ENCODE peak calls at places on chromosomes 3 and 15, in nine cellular contexts. N, H, T, Y, W, O, G, C and M are unnamed samples.

GRCh38 chr3:14554715-14555114 is 14.6 kb upstream of the GRIP2 start:
- DNase-seq in W (no peak), Y (no peak), G (no peak), H (no peak), C (no peak), N (no peak), O (no peak), T (no peak), M (no peak)

GRCh38 chr3:152969557-152970300 is 134.8 kb downstream of the P2RY1 start:
- DNase-seq in H (no peak), N (no peak), Y (no peak), W (peak), O (no peak), C (no peak), T (peak), G (no peak), M (no peak)

GRCh38 chr3:187746479-187747335 is 1.4 kb upstream of the BCL6 start:
- DNase-seq in Y (no peak), H (no peak), O (peak), C (no peak), N (peak), W (peak), T (peak), G (no peak), M (no peak)

GRCh38 chr3:195011231-195011834 is 259.6 kb downstream of the XXYLT1 start:
- DNase-seq in T (no peak), H (peak), G (no peak), Y (peak), W (no peak), N (no peak), O (no peak), C (no peak), M (no peak)

GRCh38 chr3:154507727-154508126 is 77.7 kb upstream of the GPR149 start:
- DNase-seq in N (no peak), C (no peak), O (no peak), G (no peak), Y (no peak), W (no peak), T (no peak), H (no peak), M (no peak)

GRCh38 chr15:70672081-70672480 is 91.3 kb downstream of the UACA start:
- DNase-seq in W (no peak), C (peak), H (no peak), O (no peak), T (no peak), G (no peak), N (no peak), Y (no peak), M (no peak)

GRCh38 chr15:50183112-50183794 is 1.3 kb downstream of the SLC27A2 start:
- DNase-seq in T (peak), C (peak), H (no peak), O (no peak), G (no peak), Y (no peak), N (no peak), W (no peak), M (no peak)

GRCh38 chr15:70051948-70052633 is 45.6 kb downstream of the TLE3 start:
- DNase-seq in Y (no peak), G (no peak), N (no peak), O (no peak), W (no peak), C (no peak), T (no peak), H (no peak), M (no peak)

GRCh38 chr15:47616876-47617275 is 100.4 kb upstream of the SEMA6D start:
- DNase-seq in C (no peak), N (no peak), T (peak), W (no peak), G (no peak), O (no peak), Y (no peak), H (no peak), M (no peak)

GRCh38 chr15:98799991-98800390 is 151.7 kb downstream of the IGF1R start:
- DNase-seq in O (no peak), T (no peak), W (no peak), H (no peak), Y (no peak), C (no peak), N (no peak), G (no peak), M (no peak)

GRCh38 chr3:121660356-121661171 is at the start of gene HCLS1:
- DNase-seq in H (peak), T (no peak), W (peak), C (peak), O (no peak), Y (peak), N (no peak), G (no peak), M (peak)

GRCh38 chr3:10950476-10951294 is 41.9 kb upstream of the SLC6A1 start:
- DNase-seq in O (peak), C (peak), T (peak), Y (no peak), G (peak), W (peak), H (no peak), N (peak), M (no peak)

GRCh38 chr3:179973024-179973423 is 63.7 kb downstream of the PEX5L start:
- DNase-seq in W (no peak), C (no peak), H (no peak), G (no peak), N (no peak), O (no peak), Y (no peak), T (no peak), M (no peak)

GRCh38 chr15:59862191-59863155 is 141.6 kb upstream of the FOXB1 start:
- DNase-seq in Y (no peak), C (no peak), W (no peak), O (no peak), G (no peak), T (peak), N (no peak), H (no peak), M (no peak)

GRCh38 chr3:193269343-193269742 is 28.3 kb downstream of the PLAAT1 start:
- DNase-seq in Y (no peak), W (no peak), C (no peak), O (no peak), T (no peak), N (no peak), G (no peak), H (no peak), M (no peak)

GRCh38 chr3:128168830-128169229 is 15.5 kb downstream of the EEFSEC start:
- DNase-seq in O (no peak), Y (no peak), G (no peak), N (no peak), H (no peak), T (no peak), W (no peak), C (no peak), M (no peak)

GRCh38 chr15:85094685-85095084 is 113.0 kb downstream of the PDE8A start:
- DNase-seq in Y (no peak), G (no peak), H (no peak), C (no peak), N (peak), T (peak), O (no peak), W (peak), M (no peak)

GRCh38 chr3:10299679-10300078 is 6.9 kb upstream of the GHRL start:
- DNase-seq in G (no peak), C (peak), O (no peak), H (no peak), N (no peak), Y (no peak), T (no peak), W (no peak), M (no peak)

GRCh38 chr3:110542552-110543164 is 529.0 kb upstream of the NECTIN3 start:
- DNase-seq in H (no peak), O (peak), T (no peak), G (no peak), Y (no peak), C (no peak), W (no peak), N (peak), M (no peak)

GRCh38 chr15:95610945-95611344 is 719.6 kb upstream of the NR2F2 start:
- DNase-seq in H (no peak), W (no peak), O (no peak), Y (no peak), G (no peak), N (no peak), C (no peak), T (no peak), M (no peak)

GRCh38 chr15:63971904-63972303 is 74.4 kb downstream of the DAPK2 start:
- DNase-seq in N (no peak), O (no peak), C (peak), Y (no peak), W (no peak), G (no peak), T (no peak), H (no peak), M (no peak)

GRCh38 chr15:101437209-101437608 is 52.3 kb downstream of the PCSK6 start:
- DNase-seq in H (no peak), T (no peak), W (no peak), Y (peak), N (no peak), C (no peak), O (no peak), G (peak), M (no peak)

GRCh38 chr15:101437618-101438481 is 51.7 kb downstream of the PCSK6 start:
- DNase-seq in H (no peak), N (no peak), Y (peak), O (no peak), T (no peak), G (no peak), C (no peak), W (no peak), M (no peak)

GRCh38 chr15:101436526-101436925 is 53.0 kb downstream of the PCSK6 start:
- DNase-seq in C (no peak), H (no peak), O (no peak), N (no peak), T (no peak), G (no peak), Y (no peak), W (no peak), M (no peak)

GRCh38 chr15:101434032-101434920 is 55.2 kb downstream of the PCSK6 start:
- DNase-seq in T (no peak), G (no peak), N (no peak), W (no peak), O (no peak), C (no peak), Y (peak), H (no peak), M (no peak)

GRCh38 chr15:101435761-101436160 is 53.7 kb downstream of the PCSK6 start:
- DNase-seq in W (no peak), C (no peak), O (no peak), Y (no peak), T (no peak), G (no peak), H (no peak), N (no peak), M (no peak)
- TF ChIP-seq CTCF in W (no peak), C (no peak), O (no peak), Y (no peak), T (no peak), G (no peak), H (no peak), N (no peak), M (no peak)

GRCh38 chr3:79766474-79767193 is 1.2 kb downstream of the ROBO1 start:
- DNase-seq in G (no peak), T (no peak), H (no peak), N (no peak), C (no peak), W (peak), O (peak), Y (no peak), M (no peak)
- H3K4me3 ChIP-seq in G (peak), T (peak), H (no peak), N (no peak), C (no peak), W (peak), O (peak), Y (no peak), M (no peak)

GRCh38 chr3:114376091-114376490 is 82.3 kb downstream of the TIGIT start:
- DNase-seq in G (no peak), N (no peak), W (peak), T (no peak), H (no peak), C (no peak), Y (no peak), O (no peak), M (no peak)

GRCh38 chr3:114374433-114374832 is 80.6 kb downstream of the TIGIT start:
- DNase-seq in C (no peak), H (no peak), T (no peak), G (no peak), W (no peak), Y (no peak), N (no peak), O (no peak), M (no peak)

GRCh38 chr3:114365268-114365667 is 71.4 kb downstream of the TIGIT start:
- DNase-seq in O (no peak), N (peak), H (no peak), C (no peak), Y (no peak), G (no peak), W (no peak), T (no peak), M (peak)

GRCh38 chr3:114365909-114366308 is 72.1 kb downstream of the TIGIT start:
- DNase-seq in C (no peak), O (no peak), H (no peak), Y (no peak), N (no peak), T (peak), W (peak), G (no peak), M (no peak)

GRCh38 chr3:114370537-114371174 is 76.8 kb downstream of the TIGIT start:
- DNase-seq in O (no peak), H (no peak), N (no peak), C (no peak), G (no peak), W (no peak), Y (no peak), T (no peak), M (no peak)
- TF ChIP-seq CTCF in O (no peak), H (peak), N (no peak), C (peak), G (no peak), W (peak), Y (no peak), T (peak), M (no peak)

DNA sequence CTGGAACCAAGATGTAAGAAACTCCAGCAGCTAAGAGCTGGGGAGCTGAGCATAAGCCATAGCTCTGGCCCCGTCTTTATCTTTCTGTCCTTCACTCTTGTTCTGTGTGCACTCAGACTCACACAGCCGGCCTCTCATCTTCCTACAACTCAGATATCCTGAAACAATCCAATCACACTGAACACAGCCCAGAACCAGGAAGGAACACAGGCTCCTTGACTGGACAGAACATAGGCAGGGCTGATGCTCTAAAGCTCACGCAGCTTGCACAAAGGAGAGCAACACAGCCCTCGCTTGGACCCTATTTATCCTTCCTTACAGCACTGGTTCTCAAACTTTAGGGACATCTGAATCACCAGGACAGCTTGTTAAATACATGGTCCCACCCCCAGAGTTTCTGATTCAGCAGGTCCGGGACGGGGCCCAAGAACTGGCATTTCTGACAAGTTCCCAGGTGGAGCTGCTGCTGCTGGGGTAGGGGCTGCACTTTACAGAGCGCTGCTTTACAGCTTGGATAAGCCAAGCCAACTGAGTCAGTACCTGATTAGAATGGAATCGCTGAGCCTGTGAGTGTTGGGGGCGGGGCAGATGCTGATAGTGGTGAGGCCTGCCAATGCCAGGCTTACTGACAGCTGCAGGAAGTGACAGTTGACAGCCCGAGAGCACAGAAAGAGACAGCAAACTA is 65.1 kb downstream of the MRPL46 start:
- DNase-seq in Y (no peak), T (no peak), C (peak), O (peak), W (no peak), H (no peak), N (no peak), G (peak), M (peak)
- H3K4me3 ChIP-seq in Y (no peak), T (no peak), C (no peak), O (no peak), W (no peak), H (no peak), N (no peak), G (no peak), M (no peak)

DNA sequence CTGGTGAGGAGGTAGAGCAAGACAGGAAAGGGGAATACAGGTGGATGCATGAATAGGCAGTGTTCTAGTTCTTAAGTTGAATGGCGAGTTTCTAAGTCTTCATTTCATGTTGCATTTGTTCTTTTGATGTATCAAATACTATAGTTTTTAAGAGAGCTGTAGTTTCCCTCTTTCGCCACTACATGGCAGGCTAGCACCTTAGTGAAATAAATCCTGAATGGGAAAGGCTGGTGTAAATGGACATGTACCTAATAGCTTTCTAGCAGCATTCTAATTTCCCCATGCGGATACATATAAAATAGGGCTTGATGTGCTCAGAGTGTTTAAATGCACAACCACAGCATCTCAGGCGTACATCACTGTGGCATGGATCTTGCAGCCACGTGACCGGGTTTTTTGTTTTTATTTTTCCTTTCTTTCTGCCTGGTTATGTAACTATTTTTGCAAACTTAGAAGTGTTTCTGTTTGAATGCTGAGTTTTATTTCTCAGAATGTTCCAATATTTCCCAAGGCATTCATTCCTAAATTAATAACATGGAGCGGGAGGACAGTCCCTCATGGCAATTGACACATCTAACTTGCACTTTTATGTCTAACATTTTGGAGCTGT is 23.5 kb upstream of the CLN6 start:
- DNase-seq in W (peak), G (no peak), C (peak), T (peak), H (no peak), N (peak), O (peak), Y (peak), M (no peak)
- TF ChIP-seq CTCF in W (peak), G (peak), C (peak), T (peak), H (peak), N (peak), O (peak), Y (no peak), M (peak)

GRCh38 chr3:43181202-43181910 is 75.5 kb upstream of the POMGNT2 start:
- DNase-seq in C (peak), G (no peak), W (no peak), O (no peak), H (no peak), T (peak), Y (no peak), N (no peak), M (no peak)
- H3K4me3 ChIP-seq in C (no peak), G (no peak), W (no peak), O (no peak), H (no peak), T (no peak), Y (no peak), N (no peak), M (no peak)

GRCh38 chr3:133162906-133163305 is 124.7 kb downstream of the TMEM108 start:
- DNase-seq in G (no peak), C (no peak), H (no peak), O (no peak), N (no peak), W (no peak), Y (no peak), T (no peak), M (no peak)
- TF ChIP-seq CTCF in G (no peak), C (no peak), H (no peak), O (no peak), N (no peak), W (no peak), Y (no peak), T (no peak), M (no peak)

GRCh38 chr3:18436213-18436612 is 11.1 kb upstream of the SATB1 start:
- DNase-seq in N (no peak), G (no peak), H (no peak), Y (no peak), W (no peak), T (no peak), C (no peak), O (no peak), M (no peak)
- H3K4me3 ChIP-seq in N (no peak), G (peak), H (no peak), Y (no peak), W (no peak), T (no peak), C (no peak), O (no peak), M (no peak)

GRCh38 chr3:134308350-134308891 is 57.8 kb upstream of the RYK start:
- DNase-seq in W (peak), O (peak), N (peak), G (peak), T (peak), Y (peak), C (peak), H (peak), M (peak)
- TF ChIP-seq CTCF in W (peak), O (peak), N (peak), G (peak), T (peak), Y (no peak), C (peak), H (peak), M (peak)

GRCh38 chr3:181730364-181730763 is 18.6 kb downstream of the SOX2 start:
- DNase-seq in W (no peak), T (no peak), G (no peak), H (no peak), O (no peak), Y (no peak), C (no peak), N (no peak), M (no peak)

GRCh38 chr3:181727122-181728036 is 15.7 kb downstream of the SOX2 start:
- DNase-seq in C (no peak), H (no peak), T (no peak), N (no peak), Y (peak), G (no peak), O (no peak), W (no peak), M (no peak)

GRCh38 chr3:181726351-181727121 is 14.8 kb downstream of the SOX2 start:
- DNase-seq in T (no peak), G (peak), H (no peak), O (peak), C (no peak), W (no peak), Y (peak), N (no peak), M (no peak)

GRCh38 chr3:181729071-181729915 is 17.6 kb downstream of the SOX2 start:
- DNase-seq in W (no peak), T (no peak), N (no peak), C (no peak), G (no peak), O (no peak), H (no peak), Y (no peak), M (no peak)

GRCh38 chr3:181728470-181728869 is 16.7 kb downstream of the SOX2 start:
- DNase-seq in H (no peak), N (no peak), O (no peak), W (no peak), Y (no peak), T (no peak), G (no peak), C (no peak), M (no peak)
- H3K4me3 ChIP-seq in H (no peak), N (no peak), O (no peak), W (no peak), Y (no peak), T (no peak), G (peak), C (no peak), M (no peak)